ENCODE peak calls at places on chromosomes 4 and X, in five cellular contexts. G is GM12878, U is H1, S is NT2/D1, X is HepG2. B is an unnamed sample.

GRCh38 chr4:178387756-178388155 is 945.5 kb upstream of the AGA start:
- DNase-seq in G (no peak), U (no peak), S (no peak), X (no peak), B (no peak)

GRCh38 chr4:102598759-102599379 is 97.7 kb downstream of the NFKB1 start:
- DNase-seq in G (no peak), U (no peak), S (no peak), X (no peak), B (no peak)

GRCh38 chr4:17368408-17368807 is 143.5 kb downstream of the QDPR start:
- DNase-seq in G (no peak), U (no peak), S (no peak), X (no peak), B (no peak)

GRCh38 chrX:70960728-70961127 is 29.8 kb upstream of the SLC7A3 start:
- DNase-seq in G (no peak), U (no peak), S (peak), X (no peak), B (no peak)

GRCh38 chr4:21347142-21347541 is 601.4 kb downstream of the KCNIP4 start:
- DNase-seq in G (no peak), U (no peak), S (no peak), X (no peak), B (no peak)

GRCh38 chrX:27917713-27918500 is 63.3 kb downstream of the DCAF8L1 start:
- DNase-seq in G (no peak), U (no peak), S (no peak), X (no peak), B (no peak)

GRCh38 chr4:82630079-82630478 is 68.3 kb upstream of the TMEM150C start:
- DNase-seq in G (no peak), U (no peak), S (no peak), X (no peak), B (no peak)

GRCh38 chrX:132058975-132059374 is 35.9 kb downstream of the STK26 start:
- DNase-seq in G (no peak), U (no peak), S (no peak), X (no peak), B (no peak)

GRCh38 chr4:52015366-52015765 is 4.8 kb downstream of the LRRC66 start:
- DNase-seq in G (no peak), U (no peak), S (no peak), X (peak), B (no peak)

GRCh38 chr4:103306870-103307345 is 108.8 kb upstream of the CENPE start:
- DNase-seq in G (no peak), U (no peak), S (peak), X (peak), B (no peak)

GRCh38 chr4:62394751-62395150 is 1194.6 kb downstream of the ADGRL3 start:
- DNase-seq in G (no peak), U (no peak), S (no peak), X (no peak), B (no peak)

GRCh38 chr4:3256230-3257124 is 7.5 kb downstream of the MSANTD1 start:
- DNase-seq in G (no peak), U (no peak), S (no peak), X (no peak), B (no peak)

GRCh38 chrX:109826954-109827708 is 94.1 kb upstream of the ACSL4 start:
- DNase-seq in G (no peak), U (no peak), S (peak), X (peak), B (no peak)

GRCh38 chr4:18840499-18840898 is 818.9 kb upstream of the LCORL start:
- DNase-seq in G (no peak), U (no peak), S (no peak), X (no peak), B (no peak)

GRCh38 chr4:150302553-150302952 is 224.3 kb downstream of the DCLK2 start:
- DNase-seq in G (no peak), U (no peak), S (no peak), X (peak), B (no peak)

GRCh38 chr4:159010563-159011260 is 92.2 kb upstream of the RAPGEF2 start:
- DNase-seq in G (no peak), U (no peak), S (no peak), X (peak), B (no peak)

GRCh38 chr4:54498661-54499111 is 159.1 kb upstream of the KIT start:
- DNase-seq in G (no peak), U (no peak), S (peak), X (no peak), B (no peak)

GRCh38 chr4:123416462-123416861 is 19.9 kb downstream of the SPRY1 start:
- DNase-seq in G (no peak), U (no peak), S (no peak), X (no peak), B (no peak)

GRCh38 chr4:1776521-1777161 is 16.5 kb upstream of the FGFR3 start:
- DNase-seq in G (no peak), U (no peak), S (no peak), X (peak), B (no peak)

GRCh38 chr4:112704991-112705845 is 68.3 kb downstream of the LARP7 start:
- DNase-seq in G (no peak), U (peak), S (no peak), X (peak), B (peak)

GRCh38 chrX:19683817-19684216 is 168.5 kb upstream of the MAP3K15 start:
- DNase-seq in G (no peak), U (no peak), S (no peak), X (no peak), B (no peak)

GRCh38 chr4:153227501-153227900 is 23.3 kb downstream of the TRIM2 start:
- DNase-seq in G (no peak), U (no peak), S (no peak), X (no peak), B (no peak)

GRCh38 chr4:3805731-3806130 is 39.5 kb downstream of the ADRA2C start:
- DNase-seq in G (no peak), U (no peak), S (no peak), X (no peak), B (no peak)

GRCh38 chr4:181822005-181822375 is 421.2 kb upstream of the TENM3 start:
- DNase-seq in G (no peak), U (no peak), S (no peak), X (no peak), B (no peak)

GRCh38 chrX:10156199-10157031 is at the start of gene CLCN4:
- DNase-seq in G (no peak), U (no peak), S (peak), X (peak), B (peak)

GRCh38 chr4:11624370-11624769 is 195.7 kb upstream of the HS3ST1 start:
- DNase-seq in G (no peak), U (no peak), S (no peak), X (no peak), B (no peak)

GRCh38 chrX:49876750-49877149 is 2.5 kb upstream of the USP27X start:
- DNase-seq in G (no peak), U (no peak), S (no peak), X (peak), B (peak)

GRCh38 chr4:170428929-170429328 is 339.2 kb upstream of the AADAT start:
- DNase-seq in G (no peak), U (no peak), S (no peak), X (no peak), B (no peak)

GRCh38 chr4:170420255-170420693 is 330.5 kb upstream of the AADAT start:
- DNase-seq in G (peak), U (no peak), S (no peak), X (no peak), B (no peak)

DNA sequence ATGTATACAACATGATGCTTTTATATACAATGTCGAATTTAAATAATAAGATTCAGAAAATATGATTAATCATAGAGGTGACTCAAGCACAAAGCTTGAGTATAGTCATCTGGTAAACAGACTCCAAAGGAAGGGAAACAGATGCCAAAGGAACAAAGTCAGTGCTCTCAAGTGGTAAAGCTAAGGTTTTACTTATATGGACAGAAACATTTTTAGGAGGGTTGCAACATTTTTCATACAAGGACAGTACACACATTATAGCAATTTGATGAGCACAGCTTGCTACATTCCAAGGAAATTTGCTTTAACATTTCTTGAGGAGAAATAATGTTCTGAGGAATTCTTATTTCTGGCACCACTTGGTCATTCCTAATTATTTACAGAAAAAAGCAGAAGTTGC is 333.4 kb upstream of the AADAT start:
- DNase-seq in G (no peak), U (no peak), S (no peak), X (no peak), B (no peak)
- TF ChIP-seq SUZ12 in G (no peak), U (no peak), S (no peak), X (no peak), B (no peak)

GRCh38 chrX:21974011-21974385 is 33.5 kb downstream of the SMS start:
- DNase-seq in G (peak), U (no peak), S (no peak), X (no peak), B (no peak)

GRCh38 chrX:21973321-21974010 is 33.0 kb downstream of the SMS start:
- DNase-seq in G (no peak), U (no peak), S (no peak), X (no peak), B (no peak)

GRCh38 chrX:21972046-21972445 is 31.5 kb downstream of the SMS start:
- DNase-seq in G (no peak), U (no peak), S (no peak), X (no peak), B (no peak)

GRCh38 chrX:21975242-21975641 is 34.7 kb downstream of the SMS start:
- DNase-seq in G (no peak), U (no peak), S (no peak), X (no peak), B (no peak)

GRCh38 chrX:21972721-21973120 is 32.2 kb downstream of the SMS start:
- DNase-seq in G (no peak), U (peak), S (no peak), X (no peak), B (no peak)
- TF ChIP-seq SUZ12 in G (no peak), U (no peak), S (no peak), X (no peak), B (no peak)

GRCh38 chr4:118894034-118894433 is 5.4 kb downstream of the SYNPO2 start:
- DNase-seq in G (no peak), U (no peak), S (no peak), X (no peak), B (no peak)

GRCh38 chr4:118883861-118884260 is 4.8 kb upstream of the SYNPO2 start:
- DNase-seq in G (no peak), U (no peak), S (no peak), X (no peak), B (no peak)

GRCh38 chr4:118884716-118885115 is 3.9 kb upstream of the SYNPO2 start:
- DNase-seq in G (no peak), U (no peak), S (no peak), X (no peak), B (no peak)

GRCh38 chr4:118889313-118889694 is 650 bp downstream of the SYNPO2 start:
- DNase-seq in G (no peak), U (no peak), S (no peak), X (no peak), B (no peak)

DNA sequence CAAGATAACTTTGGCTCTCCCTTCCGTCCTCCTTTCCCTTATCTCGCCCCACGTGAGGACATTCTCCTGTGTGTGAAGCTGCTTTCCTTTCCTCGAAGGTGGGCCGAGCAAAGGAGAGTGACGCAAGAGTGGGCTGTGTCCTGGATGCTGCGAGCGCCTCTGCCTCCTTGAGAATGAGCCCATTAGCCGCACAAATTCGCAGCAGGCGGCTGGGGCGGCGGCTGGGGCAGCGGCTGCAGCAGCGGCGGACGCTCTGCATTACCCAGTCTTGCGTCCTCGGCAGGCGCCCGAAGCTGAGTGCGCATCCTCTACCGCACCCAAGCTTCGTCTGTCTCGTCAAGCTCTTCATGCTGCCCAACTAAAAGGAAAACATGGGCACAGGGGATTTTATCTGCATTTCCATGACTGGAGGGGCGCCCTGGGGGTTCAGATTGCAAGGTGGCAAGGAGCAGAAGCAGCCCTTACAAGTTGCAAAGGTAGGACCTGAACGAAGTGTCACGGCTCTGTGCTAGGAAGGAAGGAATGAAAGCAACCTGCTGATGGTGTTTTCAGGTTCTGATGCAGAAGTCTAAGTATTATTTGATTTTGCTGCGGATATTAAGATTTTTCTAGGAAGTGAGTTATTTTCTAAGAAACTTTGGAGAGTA is at the start of gene SYNPO2:
- DNase-seq in G (no peak), U (peak), S (peak), X (no peak), B (peak)
- TF ChIP-seq SUZ12 in G (no peak), U (no peak), S (no peak), X (no peak), B (no peak)

DNA sequence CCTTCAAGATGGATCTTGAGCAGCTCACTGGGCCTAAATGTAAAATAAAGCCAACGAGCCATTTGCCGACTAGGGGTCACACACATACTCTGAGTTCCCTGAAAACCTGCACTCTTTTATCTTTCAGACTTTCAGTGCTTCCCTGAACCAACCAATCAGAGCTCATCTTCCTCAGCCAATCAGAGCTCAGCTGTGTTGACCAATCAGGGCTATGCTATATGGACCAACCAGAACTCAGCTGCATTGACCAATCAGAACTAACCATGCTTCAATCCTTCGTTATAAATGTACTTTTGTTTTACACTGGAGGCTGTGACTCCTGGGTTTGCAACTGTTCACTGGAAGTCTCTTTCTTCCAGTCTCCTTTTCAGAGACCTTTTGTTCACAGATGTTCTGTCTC is 19.3 kb downstream of the SLC25A53 start:
- DNase-seq in G (no peak), U (no peak), S (no peak), X (no peak), B (no peak)
- TF ChIP-seq SUZ12 in G (no peak), U (no peak), S (no peak), X (no peak), B (no peak)

GRCh38 chr4:7244343-7244680 is 52.0 kb downstream of the SORCS2 start:
- DNase-seq in G (no peak), U (no peak), S (no peak), X (no peak), B (no peak)
- TF ChIP-seq SUZ12 in G (no peak), U (no peak), S (no peak), X (no peak), B (no peak)

GRCh38 chr4:75494563-75494962 is 19.6 kb downstream of the RCHY1 start:
- DNase-seq in G (no peak), U (no peak), S (no peak), X (no peak), B (no peak)
- TF ChIP-seq SUZ12 in G (no peak), U (no peak), S (no peak), X (no peak), B (no peak)